ENCODE peak calls at places on chromosomes 6 and 20, in seven cellular contexts. Y, J, A, D, N, U and M are unnamed samples.

GRCh38 chr6:120604510-120604909 is 729.8 kb downstream of the TBC1D32 start:
- DNase-seq in D (no peak), Y (no peak), A (no peak), J (no peak), N (no peak), U (no peak), M (no peak)

GRCh38 chr6:15230827-15231226 is 15.0 kb upstream of the JARID2 start:
- DNase-seq in Y (no peak), D (no peak), J (no peak), N (no peak), U (no peak), A (no peak), M (no peak)

GRCh38 chr6:41723178-41723935 is 12.1 kb downstream of the TFEB start:
- DNase-seq in U (no peak), J (no peak), N (no peak), Y (peak), A (peak), D (peak), M (peak)

GRCh38 chr6:2917801-2918495 is 14.8 kb upstream of the SERPINB9 start:
- DNase-seq in A (no peak), J (no peak), D (no peak), N (no peak), U (no peak), Y (peak), M (peak)

GRCh38 chr6:15077006-15077405 is 168.9 kb upstream of the JARID2 start:
- DNase-seq in D (no peak), A (no peak), U (no peak), Y (no peak), N (no peak), J (no peak), M (no peak)

GRCh38 chr6:17705428-17705777 is 1.3 kb downstream of the NUP153 start:
- DNase-seq in U (no peak), D (no peak), N (peak), A (no peak), Y (peak), J (no peak), M (peak)

GRCh38 chr20:63091901-63092659 is 85.3 kb upstream of the BHLHE23 start:
- DNase-seq in N (no peak), Y (no peak), D (no peak), A (peak), U (no peak), J (no peak), M (no peak)

GRCh38 chr6:72035483-72035882 is 149.1 kb downstream of the RIMS1 start:
- DNase-seq in N (no peak), D (no peak), A (no peak), U (no peak), J (no peak), Y (no peak), M (no peak)

GRCh38 chr20:15079594-15080340 is 742.4 kb upstream of the FLRT3 start:
- DNase-seq in Y (no peak), A (no peak), J (no peak), N (no peak), U (no peak), D (no peak), M (no peak)

GRCh38 chr6:158758464-158758863 is 60.7 kb downstream of the EZR start:
- DNase-seq in U (no peak), Y (no peak), D (no peak), A (peak), J (no peak), N (no peak), M (no peak)

GRCh38 chr6:157800420-157801237 is 22.4 kb upstream of the SNX9 start:
- DNase-seq in J (no peak), N (no peak), A (no peak), D (peak), U (peak), Y (no peak), M (no peak)

GRCh38 chr20:49892260-49893216 is 22.8 kb downstream of the SPATA2 start:
- DNase-seq in Y (no peak), N (no peak), J (no peak), U (no peak), D (no peak), A (no peak), M (no peak)

GRCh38 chr6:53528107-53528506 is 16.8 kb downstream of the GCLC start:
- DNase-seq in J (no peak), N (no peak), D (no peak), A (no peak), U (no peak), Y (no peak), M (no peak)